ENCODE peak calls at places on chromosome 21, in six cellular contexts. X, O, J, U, I and F are unnamed samples. For H3K4me1, the result is how much of the 10 kb centered on the place peaks cover.

GRCh38 chr21:16496594-16496993 is 766.8 kb downstream of the USP25 start:
- DNase-seq in X (no peak), O (no peak), J (no peak), U (no peak), I (no peak), F (no peak)

GRCh38 chr21:46207920-46208571 is 20.5 kb downstream of the LSS start:
- DNase-seq in I (no peak), U (no peak), J (no peak), X (no peak), O (no peak), F (no peak)

GRCh38 chr21:29372063-29372802 is 73.5 kb downstream of the BACH1 start:
- DNase-seq in I (peak), O (peak), X (peak), U (peak), J (no peak), F (no peak)

GRCh38 chr21:38790961-38791360 is 14.8 kb upstream of the ETS2 start:
- DNase-seq in J (no peak), I (no peak), X (no peak), O (no peak), U (no peak), F (no peak)

GRCh38 chr21:38987551-38988210 is 182.0 kb downstream of the ETS2 start:
- DNase-seq in I (no peak), U (no peak), O (no peak), J (no peak), X (no peak), F (no peak)

GRCh38 chr21:23218667-23219066 is 2220.5 kb downstream of the NCAM2 start:
- DNase-seq in U (no peak), J (no peak), O (peak), X (no peak), I (no peak), F (no peak)

GRCh38 chr21:25767921-25768320 is 33.1 kb downstream of the GABPA start:
- DNase-seq in I (no peak), J (no peak), O (no peak), U (no peak), X (no peak), F (no peak)

GRCh38 chr21:36005018-36005417 is 55.3 kb downstream of the SETD4 start:
- DNase-seq in U (no peak), O (peak), J (no peak), X (no peak), I (peak), F (no peak)

GRCh38 chr21:46111193-46111571 is 13.3 kb downstream of the COL6A2 start:
- DNase-seq in U (peak), I (no peak), O (no peak), X (no peak), J (peak), F (no peak)

GRCh38 chr21:43318841-43319781 is 107.8 kb downstream of the SIK1 start:
- DNase-seq in J (no peak), X (peak), I (peak), U (peak), O (peak), F (no peak)

GRCh38 chr21:45990049-45990711 is 8.6 kb downstream of the COL6A1 start:
- DNase-seq in J (peak), X (no peak), O (no peak), I (no peak), U (peak), F (peak)

GRCh38 chr21:43602277-43603229 is 56.7 kb downstream of the HSF2BP start:
- DNase-seq in O (no peak), J (no peak), I (no peak), U (no peak), X (no peak), F (no peak)

GRCh38 chr21:15797577-15798363 is 68.0 kb downstream of the USP25 start:
- DNase-seq in X (no peak), I (no peak), J (no peak), U (no peak), O (no peak), F (no peak)

GRCh38 chr21:28419811-28420210 is 572.9 kb downstream of the LTN1 start:
- DNase-seq in I (no peak), X (no peak), J (no peak), O (peak), U (no peak), F (no peak)

GRCh38 chr21:16587671-16588379 is 858.0 kb downstream of the USP25 start:
- DNase-seq in I (no peak), O (peak), X (no peak), J (no peak), U (no peak), F (no peak)

GRCh38 chr21:36211660-36212512 is 55.3 kb downstream of the DOP1B start:
- DNase-seq in X (no peak), J (no peak), I (no peak), O (peak), U (no peak), F (no peak)

GRCh38 chr21:46441961-46442498 is 16.7 kb upstream of the DIP2A start:
- DNase-seq in U (no peak), J (no peak), I (no peak), O (no peak), X (no peak), F (no peak)

GRCh38 chr21:45768741-45769049 is 125.2 kb downstream of the PCBP3 start:
- DNase-seq in X (no peak), O (peak), J (no peak), U (no peak), I (no peak), F (no peak)

GRCh38 chr21:38664821-38665220 is 140.9 kb upstream of the ETS2 start:
- DNase-seq in O (no peak), U (no peak), X (no peak), J (no peak), I (no peak), F (no peak)

GRCh38 chr21:15820327-15820726 is 90.5 kb downstream of the USP25 start:
- DNase-seq in J (no peak), O (no peak), U (no peak), X (no peak), I (no peak), F (no peak)

GRCh38 chr21:15651172-15651571 is 78.6 kb upstream of the USP25 start:
- DNase-seq in J (no peak), X (no peak), O (peak), U (no peak), I (no peak), F (no peak)

GRCh38 chr21:23853796-23854379 is 1753.4 kb downstream of the MRPL39 start:
- DNase-seq in O (peak), J (no peak), X (no peak), I (peak), U (no peak), F (no peak)

GRCh38 chr21:18951291-18952038 is 547.9 kb upstream of the TMPRSS15 start:
- DNase-seq in X (no peak), J (no peak), I (peak), U (no peak), O (peak), F (no peak)

GRCh38 chr21:39911792-39912191 is 44.6 kb downstream of the PCP4 start:
- DNase-seq in O (no peak), J (no peak), U (no peak), X (no peak), I (no peak), F (no peak)

GRCh38 chr21:25733859-25734653 is 648 bp downstream of the ATP5PF start:
- DNase-seq in I (peak), O (peak), X (no peak), J (no peak), U (peak), F (no peak)

GRCh38 chr21:17527240-17527639 is 14.4 kb downstream of the CXADR start:
- DNase-seq in X (peak), J (no peak), U (no peak), O (peak), I (peak), F (no peak)

GRCh38 chr21:16992448-16992847 is 520.4 kb upstream of the CXADR start:
- DNase-seq in J (no peak), U (no peak), X (no peak), O (no peak), I (no peak), F (no peak)

GRCh38 chr21:17002628-17003027 is 510.2 kb upstream of the CXADR start:
- DNase-seq in O (no peak), U (no peak), J (no peak), I (no peak), X (no peak), F (no peak)

GRCh38 chr21:39020751-39021474 is 162.3 kb downstream of the PSMG1 start:
- DNase-seq in J (no peak), X (peak), I (peak), O (peak), U (no peak), F (no peak)

GRCh38 chr21:39064325-39065012 is 118.8 kb downstream of the PSMG1 start:
- DNase-seq in I (no peak), O (no peak), U (no peak), J (no peak), X (no peak), F (no peak)

GRCh38 chr21:42125571-42126544 is 54.7 kb downstream of the UMODL1 start:
- DNase-seq in J (no peak), U (no peak), X (no peak), O (peak), I (peak), F (no peak)
- TF ChIP-seq CTCF in J (no peak), U (no peak), X (peak), O (peak), I (no peak), F (no peak)

GRCh38 chr21:44612029-44612486 is at the start of gene KRTAP10-8:
- DNase-seq in J (no peak), U (no peak), X (no peak), O (no peak), I (no peak), F (no peak)
- H3K4me1 ChIP-seq in J (under half), U (under half), X (under half), O (under half), I (under half), F (under half)

GRCh38 chr21:14382486-14382834 is 486 bp downstream of the HSPA13 start:
- DNase-seq in X (no peak), I (no peak), U (peak), J (no peak), O (peak), F (peak)
- TF ChIP-seq CTCF in X (no peak), I (no peak), U (no peak), J (no peak), O (no peak), F (no peak)

GRCh38 chr21:26810266-26810665 is 34.9 kb downstream of the ADAMTS1 start:
- DNase-seq in U (no peak), X (no peak), I (no peak), J (no peak), O (no peak), F (no peak)
- H3K4me1 ChIP-seq in U (under half), X (under half), I (under half), J (under half), O (under half), F (under half)

GRCh38 chr21:37460196-37460595 is 93.6 kb downstream of the DYRK1A start:
- DNase-seq in X (no peak), J (no peak), O (no peak), U (no peak), I (peak), F (no peak)
- TF ChIP-seq CTCF in X (no peak), J (no peak), O (peak), U (no peak), I (no peak), F (no peak)

GRCh38 chr21:31667639-31668038 is 8.1 kb downstream of the SOD1 start:
- DNase-seq in I (no peak), O (no peak), X (no peak), J (no peak), U (no peak), F (no peak)
- H3K4me1 ChIP-seq in I (under half), O (under half), X (under half), J (under half), U (under half), F (under half)

GRCh38 chr21:21690068-21690665 is 692.0 kb downstream of the NCAM2 start:
- DNase-seq in O (no peak), I (no peak), U (no peak), J (no peak), X (no peak), F (no peak)

DNA sequence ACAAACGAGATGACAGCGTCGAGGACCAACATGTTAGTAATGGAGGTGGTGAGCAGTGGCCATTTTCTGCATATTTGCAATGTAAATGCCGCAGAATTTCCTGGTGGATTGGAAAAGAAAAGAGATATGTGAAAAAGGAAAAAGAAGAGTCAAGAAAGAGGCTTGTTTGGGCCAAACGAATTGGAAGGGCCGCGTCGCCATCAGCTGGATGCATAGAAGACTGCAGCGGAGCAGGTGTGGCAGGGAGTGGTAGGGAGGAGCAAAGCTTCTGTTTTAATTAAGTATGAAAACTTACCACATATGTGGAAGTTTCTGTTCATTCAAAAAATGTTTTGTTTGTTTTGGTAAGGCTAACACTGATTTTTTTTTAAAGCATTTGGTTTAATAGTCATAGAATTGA is 690.7 kb downstream of the NCAM2 start:
- DNase-seq in U (peak), J (no peak), O (peak), I (no peak), X (no peak), F (no peak)
- TF ChIP-seq CTCF in U (peak), J (no peak), O (peak), I (no peak), X (no peak), F (no peak)

DNA sequence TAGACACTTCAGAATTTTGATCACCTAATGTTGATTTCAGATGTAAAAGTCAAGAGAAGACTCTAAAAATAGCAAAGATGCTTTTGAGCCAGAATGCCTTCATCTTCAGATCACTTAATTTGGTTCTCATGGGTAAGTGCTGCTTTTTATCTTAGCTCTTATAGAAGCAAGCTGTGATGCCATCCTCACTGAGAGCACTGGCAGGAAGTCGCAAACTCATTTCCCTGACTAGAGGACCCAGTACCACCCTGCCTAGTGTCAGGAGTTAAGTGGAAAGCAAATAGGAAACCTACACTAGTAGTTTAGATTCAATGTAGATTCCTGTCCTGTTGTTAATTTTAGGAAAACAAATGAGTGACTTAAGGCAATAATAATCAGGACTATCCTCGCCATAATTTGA is 12.1 kb downstream of the IFNAR2 start:
- DNase-seq in X (no peak), I (no peak), O (no peak), J (no peak), U (no peak), F (no peak)
- H3K4me1 ChIP-seq in X (under half), I (under half), O (under half), J (under half), U (under half), F (under half)

DNA sequence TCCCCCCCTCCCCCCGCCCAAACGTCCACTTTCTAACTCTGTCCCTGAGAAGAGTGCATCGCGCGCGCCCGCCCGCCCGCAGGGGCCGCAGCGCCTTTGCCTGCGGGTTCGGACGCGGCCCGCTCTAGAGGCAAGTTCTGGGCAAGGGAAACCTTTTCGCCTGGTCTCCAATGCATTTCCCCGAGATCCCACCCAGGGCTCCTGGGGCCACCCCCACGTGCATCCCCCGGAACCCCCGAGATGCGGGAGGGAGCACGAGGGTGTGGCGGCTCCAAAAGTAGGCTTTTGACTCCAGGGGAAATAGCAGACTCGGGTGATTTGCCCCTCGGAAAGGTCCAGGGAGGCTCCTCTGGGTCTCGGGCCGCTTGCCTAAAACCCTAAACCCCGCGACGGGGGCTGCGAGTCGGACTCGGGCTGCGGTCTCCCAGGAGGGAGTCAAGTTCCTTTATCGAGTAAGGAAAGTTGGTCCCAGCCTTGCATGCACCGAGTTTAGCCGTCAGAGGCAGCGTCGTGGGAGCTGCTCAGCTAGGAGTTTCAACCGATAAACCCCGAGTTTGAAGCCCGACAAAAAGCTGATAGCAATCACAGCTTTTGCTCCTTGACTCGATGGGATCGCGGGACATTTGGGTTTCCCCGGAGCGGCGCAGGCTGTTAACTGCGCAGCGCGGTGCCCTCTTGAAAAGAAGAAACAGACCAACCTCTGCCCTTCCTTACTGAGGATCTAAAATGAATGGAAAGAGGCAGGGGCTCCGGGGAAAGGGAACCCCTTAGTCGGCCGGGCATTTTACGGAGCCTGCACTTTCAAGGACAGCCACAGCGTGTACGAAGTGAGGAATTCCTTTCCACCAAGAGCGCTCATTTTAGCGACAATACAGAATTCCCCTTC is 158.1 kb downstream of the RUNX1 start:
- DNase-seq in I (no peak), O (no peak), X (no peak), J (no peak), U (peak), F (no peak)
- TF ChIP-seq CTCF in I (no peak), O (no peak), X (no peak), J (no peak), U (no peak), F (no peak)

GRCh38 chr21:33686386-33686785 is 44.1 kb downstream of the ITSN1 start:
- DNase-seq in U (no peak), O (no peak), J (no peak), X (no peak), I (no peak), F (no peak)
- H3K4me1 ChIP-seq in U (under half), O (under half), J (under half), X (half or more), I (half or more), F (under half)